ENCODE peak calls at places on chromosomes 11 and 22, in four cellular contexts. U, D, C and Z are unnamed samples.

GRCh38 chr22:33971561-33971961 is 51.3 kb upstream of the LARGE1 start:
- DNase-seq in U (no peak), D (no peak), C (no peak), Z (peak)

GRCh38 chr11:17917556-17917955 is 95.3 kb downstream of the SERGEF start:
- DNase-seq in U (no peak), D (no peak), C (no peak), Z (peak)

GRCh38 chr11:129949067-129949466 is 53.6 kb downstream of the PRDM10 start:
- DNase-seq in U (no peak), D (no peak), C (no peak), Z (no peak)

GRCh38 chr11:10441652-10442503 is 13.2 kb upstream of the AMPD3 start:
- DNase-seq in U (no peak), D (no peak), C (no peak), Z (peak)

GRCh38 chr11:69588270-69588669 is 52.7 kb upstream of the CCND1 start:
- DNase-seq in U (no peak), D (peak), C (peak), Z (peak)

GRCh38 chr22:46963672-46964545 is 201.5 kb downstream of the TBC1D22A start:
- DNase-seq in U (no peak), D (no peak), C (no peak), Z (no peak)

GRCh38 chr22:45896153-45896951 is 80.6 kb downstream of the WNT7B start:
- DNase-seq in U (no peak), D (no peak), C (no peak), Z (peak)

GRCh38 chr11:102666331-102666957 is 39.1 kb downstream of the MMP27 start:
- DNase-seq in U (no peak), D (peak), C (peak), Z (peak)

GRCh38 chr11:55811067-55811466 is at the start of gene OR5L1:
- DNase-seq in U (no peak), D (no peak), C (no peak), Z (no peak)

GRCh38 chr11:74634537-74634936 is 42.2 kb downstream of the POLD3 start:
- DNase-seq in U (no peak), D (peak), C (peak), Z (peak)

GRCh38 chr11:65766535-65766934 is 14.2 kb downstream of the AP5B1 start:
- DNase-seq in U (no peak), D (peak), C (peak), Z (no peak)

GRCh38 chr11:18706330-18707243 is 8.0 kb downstream of the TMEM86A start:
- DNase-seq in U (peak), D (no peak), C (no peak), Z (peak)

GRCh38 chr22:19933328-19934241 is 8.0 kb upstream of the COMT start:
- DNase-seq in U (no peak), D (no peak), C (no peak), Z (no peak)

GRCh38 chr11:17381156-17381555 is 7.3 kb downstream of the KCNJ11 start:
- DNase-seq in U (no peak), D (peak), C (no peak), Z (no peak)

GRCh38 chr22:47616396-47617020 is 854.1 kb downstream of the TBC1D22A start:
- DNase-seq in U (peak), D (no peak), C (no peak), Z (no peak)